ENCODE peak calls at places on chromosome 13, in ten cellular contexts. A is thoracic aorta; W is colonic mucosa; U is left ventricle myocardium inferior; N is neuronal stem cell; D is stimulated activated CD4-positive, alpha-beta T cell treated with anti-CD3 and anti-CD28 coated beads, Interleukin-12 subunit alpha, Interleukin-12 subunit beta, amount 100 ng/mL, for 4 hours; Q is CD8-positive, alpha-beta T cell; X is GM04504; E is T-cell; F is nucleus accumbens. B is an unnamed sample.

GRCh38 chr13:30151398-30151797 is 156.0 kb downstream of the KATNAL1 start:
- DNase-seq in D (no peak), E (no peak), U (no peak), F (no peak), N (no peak), X (no peak), A (no peak), W (no peak), Q (no peak), B (no peak)

GRCh38 chr13:40975441-40975840 is 43.7 kb downstream of the ELF1 start:
- DNase-seq in Q (no peak), W (no peak), E (no peak), X (no peak), A (no peak), U (no peak), N (no peak), D (no peak), F (no peak), B (no peak)

GRCh38 chr13:33509642-33510229 is 224.2 kb upstream of the STARD13 start:
- DNase-seq in A (no peak), F (no peak), W (peak), Q (no peak), N (no peak), E (no peak), D (no peak), X (peak), U (peak), B (no peak)

GRCh38 chr13:47908200-47908902 is 92.7 kb downstream of the SUCLA2 start:
- DNase-seq in D (no peak), U (no peak), X (no peak), F (no peak), E (no peak), Q (no peak), N (no peak), W (no peak), A (no peak), B (peak)

GRCh38 chr13:110937511-110938303 is 22.8 kb upstream of the ANKRD10 start:
- DNase-seq in U (no peak), D (no peak), Q (no peak), N (no peak), A (no peak), X (no peak), W (no peak), E (no peak), F (no peak), B (no peak)

GRCh38 chr13:22880756-22881701 is 299.8 kb upstream of the SGCG start:
- DNase-seq in U (no peak), X (no peak), N (no peak), F (no peak), W (no peak), A (no peak), Q (no peak), D (no peak), E (no peak), B (no peak)

GRCh38 chr13:111117961-111118360 is 2.9 kb downstream of the ARHGEF7 start:
- DNase-seq in A (no peak), E (no peak), U (no peak), Q (no peak), N (no peak), D (no peak), W (no peak), X (no peak), F (no peak), B (no peak)

GRCh38 chr13:110005563-110005962 is 219.2 kb upstream of the IRS2 start:
- DNase-seq in N (no peak), U (no peak), W (no peak), X (no peak), D (no peak), F (no peak), Q (no peak), E (no peak), A (no peak), B (no peak)

GRCh38 chr13:32153056-32153455 is 121.5 kb downstream of the FRY start:
- DNase-seq in U (no peak), D (no peak), E (no peak), X (peak), A (no peak), F (no peak), Q (no peak), W (no peak), N (no peak), B (no peak)

GRCh38 chr13:91154954-91155353 is 192.5 kb upstream of the MIR17HG start:
- DNase-seq in W (no peak), U (no peak), Q (no peak), D (no peak), X (no peak), N (no peak), A (no peak), F (no peak), E (no peak), B (no peak)

GRCh38 chr13:111873676-111874178 is 193.2 kb upstream of the SOX1 start:
- DNase-seq in N (no peak), X (no peak), W (no peak), Q (no peak), A (no peak), E (no peak), U (no peak), F (no peak), D (no peak), B (no peak)

GRCh38 chr13:76516013-76516412 is 370.2 kb downstream of the KCTD12 start:
- DNase-seq in F (no peak), E (no peak), W (no peak), A (no peak), Q (no peak), D (no peak), U (no peak), N (no peak), X (peak), B (no peak)

GRCh38 chr13:98741741-98742435 is 10.6 kb downstream of the SLC15A1 start:
- DNase-seq in F (no peak), Q (no peak), U (no peak), N (no peak), X (peak), E (no peak), W (no peak), A (no peak), D (no peak), B (no peak)

B was measured in RWPE1.